ENCODE peak calls at places on chromosome 13, in five cellular contexts. J is HCT116, M is SK-N-SH, A is Panc1, K is K562. Y is an unnamed sample. For H3K4me1, the result is how much of the 10 kb centered on the place peaks cover.

GRCh38 chr13:76440568-76440967 is 445.6 kb downstream of the KCTD12 start:
- DNase-seq in J (no peak), M (no peak), A (no peak), K (no peak), Y (no peak)

GRCh38 chr13:101139076-101139475 is 277.2 kb downstream of the NALCN start:
- DNase-seq in J (no peak), M (no peak), A (no peak), K (no peak), Y (no peak)

GRCh38 chr13:84654654-84655244 is 772.5 kb upstream of the SLITRK1 start:
- DNase-seq in J (no peak), M (no peak), A (no peak), K (no peak), Y (peak)

GRCh38 chr13:65744761-65745160 is 1485.4 kb downstream of the PCDH9 start:
- DNase-seq in J (no peak), M (no peak), A (no peak), K (no peak), Y (no peak)

GRCh38 chr13:92413452-92413851 is 813.2 kb upstream of the GPC6 start:
- DNase-seq in J (no peak), M (no peak), A (no peak), K (no peak), Y (no peak)

GRCh38 chr13:79353698-79354097 is 52.4 kb downstream of the RBM26 start:
- DNase-seq in J (no peak), M (no peak), A (no peak), K (no peak), Y (no peak)

GRCh38 chr13:40026174-40026585 is 370.7 kb downstream of the COG6 start:
- DNase-seq in J (no peak), M (no peak), A (no peak), K (no peak), Y (no peak)

GRCh38 chr13:30119476-30119875 is 187.9 kb downstream of the KATNAL1 start:
- DNase-seq in J (no peak), M (no peak), A (no peak), K (no peak), Y (no peak)

GRCh38 chr13:91247768-91248167 is 99.7 kb upstream of the MIR17HG start:
- DNase-seq in J (no peak), M (peak), A (no peak), K (no peak), Y (peak)

GRCh38 chr13:98581971-98582702 is 5.2 kb upstream of the STK24 start:
- DNase-seq in J (no peak), M (no peak), A (no peak), K (no peak), Y (no peak)

GRCh38 chr13:31538067-31539042 is 201.0 kb upstream of the RXFP2 start:
- DNase-seq in J (peak), M (peak), A (no peak), K (peak), Y (peak)
- TF ChIP-seq REST in J (no peak), M (no peak), A (no peak), K (no peak), Y (no peak)

GRCh38 chr13:59790626-59791025 is 373.1 kb downstream of the DIAPH3 start:
- DNase-seq in J (no peak), M (no peak), A (no peak), K (no peak), Y (no peak)
- H3K4me1 ChIP-seq in J (under half), M (under half), A (under half), K (under half), Y (under half)

DNA sequence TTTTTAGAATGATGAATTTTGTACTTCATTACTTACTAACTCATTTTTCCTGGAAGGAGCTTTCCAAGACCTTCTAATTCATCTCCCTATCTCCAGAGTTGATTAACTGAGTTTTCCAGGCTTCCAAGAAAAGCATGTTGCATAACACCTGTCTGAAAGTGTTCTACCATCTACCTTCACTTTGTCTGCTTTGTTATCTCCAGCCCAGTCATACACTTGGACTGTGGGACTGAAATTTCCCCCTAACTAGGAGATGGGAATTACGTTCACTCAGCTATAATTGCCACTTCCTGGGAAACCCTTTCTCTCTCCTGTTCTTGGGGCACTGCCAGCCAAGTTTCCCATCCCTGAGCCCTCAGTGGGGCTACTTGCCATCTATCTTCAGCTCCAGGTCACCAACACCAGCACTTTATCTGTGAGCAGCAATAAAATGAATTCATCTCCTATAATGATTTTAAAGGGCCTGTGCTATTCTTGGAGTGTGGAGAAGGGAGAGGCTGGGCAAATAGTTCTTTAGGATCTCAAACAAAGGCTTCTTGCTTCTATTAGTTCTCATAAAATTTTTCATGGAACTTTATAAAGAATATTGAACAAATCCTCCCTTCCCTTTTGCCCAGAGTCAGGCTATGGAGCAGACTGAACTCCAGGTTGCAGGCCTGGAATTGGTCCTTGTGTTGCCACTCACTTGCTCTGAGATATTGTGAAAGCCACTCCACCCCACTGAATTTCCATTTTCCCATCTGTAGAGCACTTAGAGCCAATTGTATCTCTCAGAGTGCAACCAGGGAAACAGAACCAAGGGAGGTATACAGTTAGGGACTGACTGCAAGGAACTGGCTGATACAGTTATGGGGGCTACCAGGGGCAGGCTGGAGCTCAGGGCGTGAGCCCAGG is 17.8 kb upstream of the ATP12A start:
- DNase-seq in J (no peak), M (no peak), A (no peak), K (no peak), Y (no peak)
- TF ChIP-seq POLR2AphosphoS5 in J (no peak), M (no peak), A (no peak), K (no peak), Y (no peak)

GRCh38 chr13:113646376-113646775 is 11.6 kb downstream of the ATP4B start:
- DNase-seq in J (no peak), M (no peak), A (no peak), K (no peak), Y (no peak)
- TF ChIP-seq REST in J (no peak), M (no peak), A (no peak), K (no peak), Y (no peak)

GRCh38 chr13:33278923-33279322 is 6.6 kb downstream of the STARD13 start:
- DNase-seq in J (no peak), M (no peak), A (no peak), K (no peak), Y (no peak)

GRCh38 chr13:33280550-33280905 is 5.0 kb downstream of the STARD13 start:
- DNase-seq in J (no peak), M (no peak), A (no peak), K (no peak), Y (no peak)

GRCh38 chr13:33280923-33281322 is 4.6 kb downstream of the STARD13 start:
- DNase-seq in J (no peak), M (no peak), A (no peak), K (no peak), Y (no peak)

GRCh38 chr13:33279414-33279813 is 6.1 kb downstream of the STARD13 start:
- DNase-seq in J (no peak), M (no peak), A (no peak), K (no peak), Y (no peak)

GRCh38 chr13:33279898-33280549 is 5.5 kb downstream of the STARD13 start:
- DNase-seq in J (no peak), M (no peak), A (no peak), K (no peak), Y (no peak)
- H3K4me1 ChIP-seq in J (under half), M (under half), A (under half), K (under half), Y (under half)

GRCh38 chr13:44575741-44576395 is at the start of gene TSC22D1:
- DNase-seq in J (no peak), M (peak), A (no peak), K (no peak), Y (peak)
- TF ChIP-seq POLR2AphosphoS5 in J (no peak), M (no peak), A (no peak), K (no peak), Y (peak)

GRCh38 chr13:25281193-25281936 is 5.9 kb downstream of the MTMR6 start:
- DNase-seq in J (no peak), M (no peak), A (no peak), K (no peak), Y (no peak)

GRCh38 chr13:25286969-25287961 is at the start of gene MTMR6:
- DNase-seq in J (peak), M (peak), A (peak), K (peak), Y (peak)

GRCh38 chr13:25288966-25289365 is 1.7 kb upstream of the MTMR6 start:
- DNase-seq in J (no peak), M (no peak), A (no peak), K (no peak), Y (no peak)

GRCh38 chr13:25281937-25282332 is 5.4 kb downstream of the MTMR6 start:
- DNase-seq in J (no peak), M (no peak), A (no peak), K (no peak), Y (no peak)

DNA sequence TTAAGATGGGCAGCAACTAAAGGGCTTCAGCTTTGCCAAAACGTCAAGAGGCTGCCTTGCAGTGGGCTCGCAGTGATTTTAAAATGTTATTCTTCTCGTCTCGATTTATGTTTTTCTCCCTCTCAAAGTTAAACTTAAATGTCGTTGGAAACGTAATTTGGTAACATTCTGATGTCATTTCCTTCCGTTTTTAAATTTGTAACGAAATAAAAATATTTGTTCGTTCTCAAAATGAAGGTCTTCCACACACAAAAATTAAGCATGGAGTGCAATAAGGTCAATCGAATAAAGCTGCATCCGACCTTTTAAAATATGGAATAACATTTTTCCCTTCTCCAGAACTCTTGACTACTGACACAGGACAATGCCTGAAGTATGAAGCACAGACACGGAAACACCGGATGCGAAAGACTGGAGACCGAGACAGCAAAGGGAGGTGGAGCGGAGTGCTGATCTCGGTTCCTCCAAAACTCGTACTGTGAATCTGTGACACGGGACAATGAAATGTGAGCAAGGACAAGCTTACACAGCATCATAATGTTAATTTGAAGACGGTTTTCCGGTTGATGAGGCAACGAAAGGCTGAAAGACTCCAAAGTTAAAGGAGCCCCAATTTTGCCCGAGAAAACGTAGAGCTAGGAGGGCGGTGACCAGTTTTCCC is 850 bp downstream of the MTMR6 start:
- DNase-seq in J (no peak), M (peak), A (no peak), K (no peak), Y (peak)
- TF ChIP-seq REST in J (no peak), M (no peak), A (no peak), K (no peak), Y (no peak)

GRCh38 chr13:44302233-44302632 is 71.4 kb upstream of the SERP2 start:
- DNase-seq in J (no peak), M (no peak), A (no peak), K (no peak), Y (no peak)

GRCh38 chr13:44304433-44304725 is 69.2 kb upstream of the SERP2 start:
- DNase-seq in J (no peak), M (no peak), A (no peak), K (no peak), Y (no peak)

GRCh38 chr13:44303681-44304432 is 69.8 kb upstream of the SERP2 start:
- DNase-seq in J (no peak), M (peak), A (no peak), K (no peak), Y (no peak)

GRCh38 chr13:44301639-44302015 is 72.0 kb upstream of the SERP2 start:
- DNase-seq in J (no peak), M (no peak), A (no peak), K (no peak), Y (no peak)

DNA sequence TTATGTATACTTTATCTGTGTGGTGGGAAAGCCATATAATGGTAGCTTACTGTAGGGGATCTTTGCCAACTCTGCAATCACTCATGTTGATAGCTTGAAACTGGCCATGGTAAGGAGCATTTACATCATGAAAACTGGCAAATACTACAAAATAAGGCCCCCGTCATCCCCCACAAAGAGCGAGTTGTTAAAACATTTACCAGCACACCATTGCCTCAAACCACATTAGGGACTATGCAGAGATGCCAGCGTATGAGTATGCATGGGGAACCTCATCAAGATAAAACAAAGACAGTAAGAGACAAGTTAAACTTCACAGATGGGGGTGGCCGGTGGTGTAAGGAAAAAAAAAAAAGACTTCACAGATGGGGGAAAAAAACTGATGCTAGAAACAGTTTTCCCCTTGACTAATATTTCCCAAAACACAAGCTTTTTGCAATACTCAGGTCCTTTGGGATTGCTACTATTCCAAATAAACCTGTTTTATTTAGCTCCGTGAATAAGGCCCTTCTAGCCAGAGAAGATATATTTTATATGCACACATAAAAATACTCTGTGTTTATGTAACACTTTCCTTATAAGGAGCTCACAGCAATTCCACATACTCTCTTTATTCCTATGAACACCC is 70.6 kb upstream of the SERP2 start:
- DNase-seq in J (no peak), M (no peak), A (no peak), K (no peak), Y (no peak)
- H3K4me1 ChIP-seq in J (half or more), M (under half), A (under half), K (under half), Y (under half)

Y was measured in GM23338.